ENCODE peak calls at places on chromosome 2, in seven cellular contexts. One of them, this sample, is unnamed.

GRCh38 chr2:619964-620363 is 57.2 kb downstream of the TMEM18 start:
- DNase-seq in activated CD4-positive, alpha-beta T cell treated with anti-CD3 and anti-CD28 coated beads for 24 hours: no peak
- DNase-seq in GM23338: no peak
- DNase-seq in astrocyte of the spinal cord: no peak
- DNase-seq in cardiac muscle cell: no peak
- DNase-seq in lower lobe of right lung: no peak
- DNase-seq in GM03348: no peak
- DNase-seq in this sample: no peak

GRCh38 chr2:8639122-8639635 is 42.7 kb upstream of the ID2 start:
- DNase-seq in activated CD4-positive, alpha-beta T cell treated with anti-CD3 and anti-CD28 coated beads for 24 hours: no peak
- DNase-seq in GM23338: no peak
- DNase-seq in astrocyte of the spinal cord: no peak
- DNase-seq in cardiac muscle cell: no peak
- DNase-seq in lower lobe of right lung: no peak
- DNase-seq in GM03348: no peak
- DNase-seq in this sample: no peak

GRCh38 chr2:207332473-207333212 is 166.9 kb upstream of the KLF7 start:
- DNase-seq in activated CD4-positive, alpha-beta T cell treated with anti-CD3 and anti-CD28 coated beads for 24 hours: no peak
- DNase-seq in GM23338: no peak
- DNase-seq in astrocyte of the spinal cord: peak; percentile 27
- DNase-seq in cardiac muscle cell: peak; percentile 47
- DNase-seq in lower lobe of right lung: no peak
- DNase-seq in GM03348: no peak
- DNase-seq in this sample: no peak

GRCh38 chr2:197309369-197310231 is 980 bp downstream of the ANKRD44 start:
- DNase-seq in activated CD4-positive, alpha-beta T cell treated with anti-CD3 and anti-CD28 coated beads for 24 hours: no peak
- DNase-seq in GM23338: peak; percentile 63
- DNase-seq in astrocyte of the spinal cord: peak; percentile 6
- DNase-seq in cardiac muscle cell: no peak
- DNase-seq in lower lobe of right lung: peak; percentile 63
- DNase-seq in GM03348: peak; percentile 27
- DNase-seq in this sample: no peak

GRCh38 chr2:215727507-215728503 is 285.5 kb downstream of the MREG start:
- DNase-seq in activated CD4-positive, alpha-beta T cell treated with anti-CD3 and anti-CD28 coated beads for 24 hours: no peak
- DNase-seq in GM23338: no peak
- DNase-seq in astrocyte of the spinal cord: no peak
- DNase-seq in cardiac muscle cell: peak; percentile 65
- DNase-seq in lower lobe of right lung: no peak
- DNase-seq in GM03348: no peak
- DNase-seq in this sample: no peak

GRCh38 chr2:103875111-103875510 is 978.8 kb upstream of the POU3F3 start:
- DNase-seq in activated CD4-positive, alpha-beta T cell treated with anti-CD3 and anti-CD28 coated beads for 24 hours: no peak
- DNase-seq in GM23338: peak; percentile 60
- DNase-seq in astrocyte of the spinal cord: no peak
- DNase-seq in cardiac muscle cell: no peak
- DNase-seq in lower lobe of right lung: no peak
- DNase-seq in GM03348: no peak
- DNase-seq in this sample: no peak

GRCh38 chr2:238408615-238409340 is 17.9 kb upstream of the ASB1 start:
- DNase-seq in activated CD4-positive, alpha-beta T cell treated with anti-CD3 and anti-CD28 coated beads for 24 hours: no peak
- DNase-seq in GM23338: no peak
- DNase-seq in astrocyte of the spinal cord: no peak
- DNase-seq in cardiac muscle cell: no peak
- DNase-seq in lower lobe of right lung: no peak
- DNase-seq in GM03348: no peak
- DNase-seq in this sample: no peak

GRCh38 chr2:192267484-192267883 is 72.8 kb upstream of the TMEFF2 start:
- DNase-seq in activated CD4-positive, alpha-beta T cell treated with anti-CD3 and anti-CD28 coated beads for 24 hours: no peak
- DNase-seq in GM23338: no peak
- DNase-seq in astrocyte of the spinal cord: peak; percentile 86
- DNase-seq in cardiac muscle cell: peak; percentile 84
- DNase-seq in lower lobe of right lung: no peak
- DNase-seq in GM03348: peak; percentile 59
- DNase-seq in this sample: no peak

GRCh38 chr2:9169310-9170107 is 37.1 kb upstream of the ASAP2 start:
- DNase-seq in activated CD4-positive, alpha-beta T cell treated with anti-CD3 and anti-CD28 coated beads for 24 hours: no peak
- DNase-seq in GM23338: no peak
- DNase-seq in astrocyte of the spinal cord: no peak
- DNase-seq in cardiac muscle cell: no peak
- DNase-seq in lower lobe of right lung: no peak
- DNase-seq in GM03348: no peak
- DNase-seq in this sample: no peak

GRCh38 chr2:202185816-202186221 is 52.6 kb downstream of the SUMO1 start:
- DNase-seq in activated CD4-positive, alpha-beta T cell treated with anti-CD3 and anti-CD28 coated beads for 24 hours: no peak
- DNase-seq in GM23338: no peak
- DNase-seq in astrocyte of the spinal cord: no peak
- DNase-seq in cardiac muscle cell: peak; percentile 25
- DNase-seq in lower lobe of right lung: no peak
- DNase-seq in GM03348: peak; percentile 43
- DNase-seq in this sample: no peak